ENCODE peak calls at places on chromosomes 11 and 22, in six cellular contexts. Q is CD4-positive, alpha-beta memory T cell; E is upper lobe of right lung; S is neural crest cell; L is SK-N-DZ; T is progenitor cell of endocrine pancreas. I is an unnamed sample.

GRCh38 chr11:116499396-116500001 is 273.3 kb downstream of the BUD13 start:
- DNase-seq in Q (no peak), S (peak), T (peak), E (peak), L (peak), I (peak)

GRCh38 chr22:37186228-37186996 is 1.6 kb downstream of the C1QTNF6 start:
- DNase-seq in S (no peak), L (peak), Q (peak), T (no peak), E (peak), I (no peak)

GRCh38 chr22:33923033-33923432 is 2.8 kb upstream of the LARGE1 start:
- DNase-seq in S (no peak), Q (no peak), L (no peak), E (no peak), T (no peak), I (no peak)

GRCh38 chr11:61332266-61332822 is 561 bp downstream of the DDB1 start:
- DNase-seq in Q (no peak), T (no peak), S (no peak), E (no peak), L (no peak), I (peak)

GRCh38 chr22:50444663-50445062 is 30.2 kb downstream of the SBF1 start:
- DNase-seq in L (no peak), T (no peak), S (no peak), E (no peak), Q (no peak), I (no peak)

GRCh38 chr11:996681-997080 is 39.8 kb downstream of the MUC6 start:
- DNase-seq in Q (no peak), T (no peak), L (no peak), S (no peak), E (no peak), I (no peak)

GRCh38 chr11:115220881-115221280 is 283.3 kb downstream of the CADM1 start:
- DNase-seq in T (no peak), S (no peak), Q (no peak), L (no peak), E (no peak), I (no peak)

GRCh38 chr22:30078320-30079311 is 1.6 kb upstream of the HORMAD2 start:
- DNase-seq in L (no peak), Q (peak), S (no peak), T (no peak), E (peak), I (no peak)

GRCh38 chr11:111069076-111069475 is 176.4 kb upstream of the POU2AF2 start:
- DNase-seq in T (no peak), L (no peak), S (no peak), Q (no peak), E (no peak), I (no peak)

GRCh38 chr11:14972581-14973490 is 685 bp upstream of the CALCA start:
- DNase-seq in E (no peak), Q (no peak), L (no peak), S (no peak), T (no peak), I (no peak)

GRCh38 chr11:26766996-26767395 is 45.1 kb upstream of the SLC5A12 start:
- DNase-seq in L (no peak), S (no peak), T (no peak), Q (no peak), E (no peak), I (no peak)

GRCh38 chr11:93128574-93128973 is 69.2 kb downstream of the SLC36A4 start:
- DNase-seq in T (no peak), L (no peak), S (no peak), Q (no peak), E (no peak), I (no peak)

GRCh38 chr11:46352063-46352841 is 5.0 kb downstream of the DGKZ start:
- DNase-seq in Q (peak), E (peak), S (peak), L (peak), T (peak), I (peak)

GRCh38 chr11:121757480-121758125 is 304.8 kb upstream of the SORL1-AS1 start:
- DNase-seq in E (no peak), Q (no peak), L (no peak), S (no peak), T (no peak), I (no peak)

GRCh38 chr22:21589415-21589814 is 21.9 kb downstream of the UBE2L3 start:
- DNase-seq in L (no peak), E (no peak), Q (no peak), S (no peak), T (no peak), I (peak)

GRCh38 chr11:124745835-124746620 is 6.0 kb downstream of the VSIG2 start:
- DNase-seq in S (no peak), E (no peak), Q (no peak), T (no peak), L (no peak), I (peak)

GRCh38 chr11:70908223-70908622 is 344.2 kb downstream of the SHANK2 start:
- DNase-seq in S (no peak), T (no peak), L (no peak), E (peak), Q (no peak), I (no peak)

GRCh38 chr11:102836290-102836875 is 7.0 kb downstream of the MMP3 start:
- DNase-seq in Q (no peak), S (no peak), T (no peak), E (no peak), L (no peak), I (no peak)

GRCh38 chr22:30301995-30302809 is 12.9 kb upstream of the CASTOR1 start:
- DNase-seq in L (no peak), T (no peak), Q (no peak), E (peak), S (no peak), I (no peak)

GRCh38 chr11:47348859-47349258 is 3.6 kb downstream of the MYBPC3 start:
- DNase-seq in Q (no peak), E (no peak), S (peak), T (no peak), L (peak), I (peak)

GRCh38 chr11:130213979-130214281 is 54.3 kb downstream of the ST14 start:
- DNase-seq in S (no peak), L (no peak), E (peak), T (peak), Q (no peak), I (no peak)

GRCh38 chr11:133745791-133746190 is 99.5 kb downstream of the SPATA19 start:
- DNase-seq in E (no peak), T (no peak), L (no peak), S (no peak), Q (no peak), I (no peak)

GRCh38 chr11:122556605-122557004 is 98.9 kb upstream of the UBASH3B start:
- DNase-seq in Q (no peak), S (peak), T (peak), L (peak), E (peak), I (no peak)

GRCh38 chr11:117412176-117412575 is 84.5 kb downstream of the CEP164 start:
- DNase-seq in L (no peak), E (peak), S (no peak), T (no peak), Q (no peak), I (no peak)

GRCh38 chr22:37353839-37354238 is 71.5 kb downstream of the CYTH4 start:
- DNase-seq in L (no peak), Q (no peak), S (no peak), E (no peak), T (no peak), I (no peak)

GRCh38 chr11:77027275-77027674 is 6.9 kb upstream of the B3GNT6 start:
- DNase-seq in E (no peak), T (no peak), S (no peak), L (no peak), Q (no peak), I (no peak)

GRCh38 chr11:9710223-9710622 is 46.3 kb downstream of the SWAP70 start:
- DNase-seq in L (no peak), Q (no peak), E (no peak), T (no peak), S (no peak), I (no peak)

GRCh38 chr11:101436511-101437142 is 147.2 kb downstream of the TRPC6 start:
- DNase-seq in T (peak), Q (no peak), E (no peak), L (peak), S (peak), I (peak)

GRCh38 chr11:284081-285020 is 4.6 kb upstream of the PGGHG start:
- DNase-seq in E (peak), T (no peak), S (no peak), Q (no peak), L (no peak), I (peak)

GRCh38 chr11:16958833-16959232 is 55.4 kb downstream of the PLEKHA7 start:
- DNase-seq in E (no peak), Q (no peak), L (no peak), S (no peak), T (no peak), I (no peak)

GRCh38 chr22:39725351-39726035 is 154.9 kb downstream of the CACNA1I start:
- DNase-seq in S (no peak), E (peak), T (no peak), Q (no peak), L (no peak), I (peak)

GRCh38 chr11:72721689-72722049 is 30.5 kb downstream of the ARAP1 start:
- DNase-seq in T (no peak), Q (no peak), L (no peak), E (peak), S (no peak), I (no peak)

GRCh38 chr11:75035911-75036536 is 47.3 kb downstream of the NEU3 start:
- DNase-seq in L (no peak), S (no peak), T (no peak), Q (no peak), E (no peak), I (no peak)

GRCh38 chr11:61026121-61027031 is 54.9 kb downstream of the CD6 start:
- DNase-seq in L (no peak), E (no peak), S (no peak), Q (peak), T (no peak), I (no peak)